ENCODE peak calls at places on chromosomes 13 and 19, in eight cellular contexts. Q, G, B, I, O, H, Z and J are unnamed samples. For H4K20me1, the result is how much of the 10 kb centered on the place peaks cover.

GRCh38 chr19:51016798-51017683 is 2.5 kb downstream of the KLK10 start:
- DNase-seq in Q (peak), G (no peak), B (peak), I (peak), O (peak), H (peak), Z (peak), J (no peak)

GRCh38 chr19:39996218-39996810 is 546 bp upstream of the ZNF546 start:
- DNase-seq in Q (no peak), G (peak), B (peak), I (peak), O (no peak), H (peak), Z (peak), J (no peak)

GRCh38 chr13:30690282-30691188 is 44.8 kb upstream of the ALOX5AP start:
- DNase-seq in Q (no peak), G (peak), B (peak), I (peak), O (no peak), H (peak), Z (peak), J (peak)

GRCh38 chr19:40143612-40144011 is 47.6 kb upstream of the MAP3K10 start:
- DNase-seq in Q (no peak), G (peak), B (no peak), I (no peak), O (peak), H (no peak), Z (no peak), J (no peak)

GRCh38 chr19:39515551-39516191 is 732 bp downstream of the SELENOV start:
- DNase-seq in Q (no peak), G (no peak), B (no peak), I (peak), O (peak), H (no peak), Z (no peak), J (no peak)

GRCh38 chr19:55146648-55147218 is 2.3 kb downstream of the TNNT1 start:
- DNase-seq in Q (peak), G (no peak), B (no peak), I (peak), O (peak), H (peak), Z (peak), J (no peak)

GRCh38 chr13:29583073-29583785 is 12.3 kb downstream of the SLC7A1 start:
- DNase-seq in Q (no peak), G (no peak), B (peak), I (no peak), O (no peak), H (peak), Z (peak), J (peak)

GRCh38 chr13:48595330-48596127 is 58.2 kb upstream of the CYSLTR2 start:
- DNase-seq in Q (peak), G (peak), B (peak), I (peak), O (peak), H (peak), Z (peak), J (no peak)

GRCh38 chr13:51125495-51126226 is 14.6 kb upstream of the C13orf42 start:
- DNase-seq in Q (peak), G (peak), B (peak), I (peak), O (peak), H (peak), Z (peak), J (peak)

GRCh38 chr13:30585748-30586262 is 31.9 kb upstream of the USPL1 start:
- DNase-seq in Q (no peak), G (no peak), B (peak), I (no peak), O (no peak), H (peak), Z (peak), J (no peak)

GRCh38 chr19:511101-511841 is 4.0 kb downstream of the TPGS1 start:
- DNase-seq in Q (peak), G (peak), B (peak), I (peak), O (no peak), H (no peak), Z (peak), J (peak)

GRCh38 chr19:7293795-7294570 is at the start of gene INSR:
- DNase-seq in Q (peak), G (no peak), B (peak), I (peak), O (peak), H (peak), Z (peak), J (peak)

GRCh38 chr19:38663957-38664502 is 16.6 kb downstream of the ACTN4 start:
- DNase-seq in Q (no peak), G (no peak), B (no peak), I (no peak), O (no peak), H (peak), Z (no peak), J (no peak)

GRCh38 chr13:21040120-21040834 is 21.1 kb downstream of the LATS2 start:
- DNase-seq in Q (peak), G (peak), B (no peak), I (no peak), O (no peak), H (no peak), Z (no peak), J (no peak)
- H4K20me1 ChIP-seq in Q (under half), G (under half), B (half or more), I (half or more), O (under half), H (under half), Z (half or more), J (under half)

GRCh38 chr19:10183926-10184325 is 10.8 kb downstream of the DNMT1 start:
- DNase-seq in Q (no peak), G (no peak), B (no peak), I (no peak), O (no peak), H (no peak), Z (no peak), J (no peak)

GRCh38 chr19:10182847-10183246 is 11.9 kb downstream of the DNMT1 start:
- DNase-seq in Q (no peak), G (no peak), B (no peak), I (no peak), O (no peak), H (no peak), Z (no peak), J (no peak)

GRCh38 chr19:10184636-10185035 is 10.1 kb downstream of the DNMT1 start:
- DNase-seq in Q (no peak), G (no peak), B (no peak), I (no peak), O (no peak), H (no peak), Z (no peak), J (no peak)

DNA sequence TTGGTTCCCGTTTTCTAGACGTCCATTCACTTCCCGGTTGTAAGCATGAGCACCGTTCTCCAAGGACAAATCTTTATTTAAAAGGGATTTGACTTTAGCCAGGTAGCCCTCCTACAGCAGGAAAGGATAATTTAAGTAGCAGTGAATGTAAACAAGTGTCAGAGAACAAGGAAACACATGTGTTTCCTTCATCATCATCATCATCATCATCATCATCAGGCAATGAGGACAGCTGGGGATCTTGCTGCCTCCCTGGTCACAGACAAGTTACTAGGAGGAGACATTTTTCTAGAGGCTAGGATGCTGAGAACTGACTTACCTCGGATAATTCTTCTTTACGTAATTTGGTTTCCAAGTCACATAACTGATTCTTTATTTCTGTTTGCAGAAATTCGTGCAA is 14.3 kb downstream of the DNMT1 start:
- DNase-seq in Q (no peak), G (no peak), B (no peak), I (no peak), O (no peak), H (no peak), Z (no peak), J (no peak)
- H4K20me1 ChIP-seq in Q (under half), G (under half), B (under half), I (under half), O (under half), H (under half), Z (under half), J (under half)

DNA sequence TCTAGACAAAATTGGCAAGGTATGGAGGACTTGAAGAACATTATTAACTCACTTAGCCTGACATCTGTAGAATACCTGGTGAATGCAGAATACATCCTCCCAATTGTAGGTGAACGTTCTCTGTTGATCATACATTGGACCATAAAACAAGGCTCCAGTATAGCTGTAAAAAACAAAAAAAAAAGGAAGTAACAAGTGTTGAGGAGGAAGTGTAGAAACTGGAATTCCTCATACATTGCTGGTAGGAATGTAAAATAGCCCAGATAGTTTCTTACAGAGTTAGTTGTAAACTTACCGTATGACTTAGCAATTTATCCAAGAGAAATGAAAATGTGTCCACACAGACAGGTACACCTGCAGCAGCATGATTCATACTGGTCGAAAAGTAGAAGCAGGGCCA is 44.8 kb downstream of the TSSK6 start:
- DNase-seq in Q (no peak), G (no peak), B (no peak), I (no peak), O (no peak), H (no peak), Z (no peak), J (no peak)
- H4K20me1 ChIP-seq in Q (under half), G (under half), B (under half), I (under half), O (under half), H (under half), Z (under half), J (under half)

GRCh38 chr19:14654786-14655185 is 19.9 kb downstream of the ADGRE3 start:
- DNase-seq in Q (no peak), G (no peak), B (no peak), I (no peak), O (no peak), H (no peak), Z (no peak), J (no peak)
- H4K20me1 ChIP-seq in Q (under half), G (under half), B (under half), I (under half), O (under half), H (under half), Z (under half), J (under half)

DNA sequence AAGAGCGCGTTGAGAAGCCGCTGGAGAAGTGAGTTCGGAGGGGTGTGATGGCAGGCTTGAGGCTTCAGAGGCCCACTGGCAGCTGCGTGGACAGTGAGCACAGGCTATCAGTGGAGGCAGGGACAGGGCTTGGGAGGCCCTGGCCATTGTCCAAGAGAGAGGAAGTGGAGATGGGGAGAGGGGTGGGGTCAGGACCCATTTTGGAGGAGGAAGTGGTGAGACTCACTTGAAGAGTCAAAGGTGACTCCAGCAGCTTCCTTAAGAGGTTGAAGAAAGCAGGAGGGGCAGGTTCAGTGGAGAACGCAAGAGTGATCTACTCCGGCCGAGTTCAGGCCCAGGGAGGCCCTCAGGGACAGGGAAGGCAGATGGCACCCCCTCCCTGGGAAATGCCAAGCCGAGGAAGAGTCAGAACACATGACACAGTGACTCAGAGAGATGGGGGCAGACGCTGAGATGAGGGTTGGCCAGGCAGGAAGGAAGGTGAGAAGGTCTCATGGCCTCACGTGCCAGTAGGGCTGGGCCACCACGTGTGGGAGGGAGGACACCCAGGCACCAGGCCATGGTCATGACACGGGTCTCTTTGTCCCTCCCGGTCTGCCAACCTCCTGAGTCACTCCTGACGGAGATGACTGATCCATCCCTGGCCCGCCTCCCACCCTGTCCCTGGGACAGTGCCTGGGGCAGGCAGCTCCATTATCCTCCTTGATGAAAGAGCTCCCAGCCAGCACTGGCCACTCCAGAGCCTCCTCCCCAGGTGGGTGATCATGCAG is 10.1 kb upstream of the CD22 start:
- DNase-seq in Q (no peak), G (no peak), B (peak), I (no peak), O (no peak), H (peak), Z (peak), J (peak)
- H4K20me1 ChIP-seq in Q (under half), G (under half), B (under half), I (under half), O (under half), H (under half), Z (under half), J (under half)